ENCODE peak calls at places on chromosomes 1 and 21, in nine cellular contexts. E, Z, G, R, X, A, L, D and V are unnamed samples.
A peak's percentile ranks its signal among the peaks of the same experiment; 100 is the strongest.

GRCh38 chr1:230123280-230124186 is 56.5 kb downstream of the GALNT2 start:
- DNase-seq in G (no peak), Z (no peak), R (peak; percentile 90), X (no peak), D (no peak), E (no peak), A (no peak), L (peak; percentile 37), V (no peak)

GRCh38 chr1:233865902-233866301 is 38.6 kb upstream of the SLC35F3 start:
- DNase-seq in X (no peak), D (no peak), A (no peak), R (no peak), E (no peak), Z (no peak), G (no peak), L (no peak), V (no peak)

GRCh38 chr21:42570362-42570761 is 56.7 kb downstream of the SLC37A1 start:
- DNase-seq in E (no peak), A (no peak), R (no peak), D (no peak), G (no peak), L (no peak), Z (no peak), X (peak; percentile 5), V (no peak)

GRCh38 chr1:44775930-44776748 is 799 bp downstream of the RPS8 start:
- DNase-seq in A (no peak), D (no peak), G (no peak), L (peak; percentile 51), X (peak; percentile 36), R (no peak), Z (no peak), E (no peak), V (no peak)

GRCh38 chr21:46392921-46393320 is 65.8 kb upstream of the DIP2A start:
- DNase-seq in R (peak; percentile 94), L (no peak), X (peak; percentile 72), D (no peak), E (no peak), G (no peak), Z (peak; percentile 14), A (no peak), V (peak; percentile 60)

GRCh38 chr1:7948950-7949349 is 8.3 kb upstream of the TNFRSF9 start:
- DNase-seq in D (peak; percentile 49), X (no peak), Z (peak; percentile 64), G (no peak), E (no peak), A (no peak), L (peak; percentile 47), R (peak; percentile 91), V (no peak)

GRCh38 chr1:73593804-73594203 is 604.2 kb downstream of the LRRIQ3 start:
- DNase-seq in D (no peak), Z (peak; percentile 13), R (no peak), A (no peak), X (no peak), G (no peak), E (no peak), L (no peak), V (no peak)

GRCh38 chr1:209884665-209885117 is 53.3 kb upstream of the SYT14 start:
- DNase-seq in A (no peak), X (peak; percentile 64), Z (peak; percentile 100), D (peak; percentile 86), E (no peak), R (peak; percentile 100), L (peak; percentile 51), G (no peak), V (no peak)

GRCh38 chr1:231828182-231828920 is 201.8 kb downstream of the DISC1 start:
- DNase-seq in X (no peak), G (peak; percentile 38), L (no peak), R (peak; percentile 97), Z (peak; percentile 95), D (peak; percentile 86), E (no peak), A (no peak), V (no peak)

GRCh38 chr1:41486053-41486891 is 1.8 kb upstream of the EDN2 start:
- DNase-seq in G (no peak), D (peak; percentile 99), A (no peak), L (no peak), X (no peak), E (peak; percentile 17), Z (peak; percentile 62), R (no peak), V (no peak)

GRCh38 chr1:67355745-67356424 is 48.2 kb downstream of the IL12RB2 start:
- DNase-seq in A (no peak), E (no peak), D (no peak), X (no peak), R (peak; percentile 72), Z (no peak), G (no peak), L (no peak), V (no peak)

GRCh38 chr1:43531906-43532584 is 1.4 kb downstream of the PTPRF start:
- DNase-seq in L (no peak), G (no peak), Z (no peak), E (no peak), R (no peak), D (no peak), X (no peak), A (no peak), V (no peak)

GRCh38 chr1:234691567-234691966 is 81.6 kb upstream of the IRF2BP2 start:
- DNase-seq in G (no peak), E (no peak), X (no peak), L (no peak), D (peak; percentile 18), Z (peak; percentile 32), R (peak; percentile 62), A (no peak), V (no peak)

GRCh38 chr1:47295579-47295978 is 18.4 kb downstream of the STIL start:
- DNase-seq in R (no peak), Z (no peak), G (no peak), A (no peak), L (no peak), E (no peak), X (no peak), D (no peak), V (no peak)

GRCh38 chr21:16945580-16945979 is 567.3 kb upstream of the CXADR start:
- DNase-seq in A (no peak), G (no peak), X (no peak), E (no peak), Z (no peak), D (no peak), R (peak; percentile 3), L (no peak), V (no peak)

GRCh38 chr1:65471901-65472332 is 51.4 kb downstream of the LEPR start:
- DNase-seq in G (no peak), D (no peak), E (no peak), A (no peak), X (no peak), R (peak; percentile 53), Z (no peak), L (no peak), V (no peak)

GRCh38 chr1:207241164-207241934 is 80.1 kb upstream of the CD55 start:
- DNase-seq in R (no peak), A (no peak), G (peak; percentile 12), D (peak; percentile 44), X (no peak), Z (no peak), E (no peak), L (no peak), V (no peak)

GRCh38 chr1:248872752-248873408 is 14.0 kb upstream of the ZNF692 start:
- DNase-seq in G (peak; percentile 51), L (peak; percentile 50), E (peak; percentile 79), Z (peak; percentile 66), D (peak; percentile 87), X (peak; percentile 70), R (peak; percentile 63), A (peak; percentile 91), V (peak; percentile 71)

GRCh38 chr1:212635141-212635601 is 26.6 kb downstream of the ATF3 start:
- DNase-seq in X (no peak), L (no peak), E (no peak), Z (no peak), G (no peak), A (no peak), D (peak; percentile 41), R (no peak), V (no peak)

GRCh38 chr1:153746174-153746573 is 18.3 kb downstream of the INTS3 start:
- DNase-seq in G (no peak), Z (no peak), D (no peak), X (no peak), L (no peak), E (no peak), R (no peak), A (peak; percentile 56), V (no peak)

GRCh38 chr1:115794976-115795375 is 26.5 kb upstream of the CASQ2 start:
- DNase-seq in A (no peak), L (no peak), G (no peak), Z (no peak), E (no peak), X (no peak), D (no peak), R (no peak), V (no peak)

GRCh38 chr1:190849346-190849745 is 371.7 kb upstream of the BRINP3 start:
- DNase-seq in G (no peak), E (no peak), A (no peak), D (no peak), L (no peak), R (no peak), X (no peak), Z (no peak), V (no peak)

GRCh38 chr1:15254521-15254920 is 7.5 kb downstream of the FHAD1 start:
- DNase-seq in X (no peak), Z (no peak), D (no peak), R (peak; percentile 52), E (no peak), A (no peak), G (no peak), L (no peak), V (no peak)

GRCh38 chr1:109137959-109138757 is 24.2 kb downstream of the ELAPOR1 start:
- DNase-seq in D (no peak), A (no peak), G (no peak), E (no peak), X (no peak), R (no peak), Z (no peak), L (no peak), V (no peak)

GRCh38 chr1:29688477-29689365 is 452.4 kb downstream of the PTPRU start:
- DNase-seq in G (no peak), E (no peak), D (peak; percentile 73), X (no peak), A (no peak), Z (peak; percentile 81), R (peak; percentile 69), L (no peak), V (no peak)

GRCh38 chr21:42472521-42472920 is 23.5 kb downstream of the RSPH1 start:
- DNase-seq in R (no peak), G (no peak), L (no peak), D (no peak), Z (no peak), X (no peak), A (no peak), E (no peak), V (no peak)

GRCh38 chr1:181083842-181084605 is 4.5 kb upstream of the IER5 start:
- DNase-seq in R (peak; percentile 68), X (peak; percentile 69), G (peak; percentile 65), E (peak; percentile 50), A (peak; percentile 65), D (peak; percentile 32), Z (no peak), L (peak; percentile 67), V (peak; percentile 47)

GRCh38 chr21:36400719-36401118 is 15.5 kb downstream of the CHAF1B start:
- DNase-seq in G (no peak), L (no peak), X (no peak), Z (no peak), R (no peak), A (no peak), D (no peak), E (no peak), V (no peak)

GRCh38 chr1:235483090-235483489 is 21.2 kb downstream of the B3GALNT2 start:
- DNase-seq in E (no peak), D (no peak), A (no peak), X (no peak), L (no peak), G (no peak), R (no peak), Z (no peak), V (no peak)

GRCh38 chr1:36962991-36963390 is 71.3 kb downstream of the GRIK3 start:
- DNase-seq in G (no peak), A (no peak), X (no peak), E (no peak), L (no peak), D (no peak), R (no peak), Z (no peak), V (no peak)

GRCh38 chr1:197268012-197268411 is at the start of gene CRB1:
- DNase-seq in E (peak; percentile 43), L (no peak), D (no peak), R (peak; percentile 10), X (no peak), G (no peak), A (no peak), Z (no peak), V (no peak)